ENCODE peak calls at places on chromosomes 12 and 14, in six cellular contexts. Q is iris pigment epithelial cell, F is epithelial cell of esophagus, K is astrocyte, S is dorsolateral prefrontal cortex, B is NCI-H460. E is an unnamed sample.

GRCh38 chr14:93200553-93200952 is 6.3 kb downstream of the GON7 start:
- DNase-seq in K (no peak), Q (no peak), S (no peak), F (peak; percentile 9), B (no peak), E (no peak)

GRCh38 chr12:6532927-6533652 is 1.2 kb upstream of the GAPDH start:
- DNase-seq in S (peak; percentile 66), B (peak; percentile 60), F (peak; percentile 80), K (peak; percentile 51), Q (peak; percentile 62), E (peak; percentile 53)

GRCh38 chr14:31457665-31458659 is 656 bp upstream of the DTD2 start:
- DNase-seq in K (no peak), F (peak; percentile 13), Q (peak; percentile 54), S (no peak), B (no peak), E (no peak)

GRCh38 chr12:28457785-28458184 is 267.5 kb downstream of the CCDC91 start:
- DNase-seq in K (peak; percentile 84), S (no peak), B (no peak), F (no peak), Q (no peak), E (no peak)

GRCh38 chr12:76158518-76159321 is 74.2 kb upstream of the NAP1L1 start:
- DNase-seq in B (peak; percentile 70), Q (peak; percentile 71), K (peak; percentile 78), S (peak; percentile 50), F (peak; percentile 50), E (peak; percentile 80)

GRCh38 chr14:79542121-79542520 is 669.2 kb downstream of the DIO2 start:
- DNase-seq in F (no peak), S (no peak), B (no peak), Q (peak; percentile 17), K (peak; percentile 54), E (no peak)

GRCh38 chr12:107423531-107423930 is 262.1 kb upstream of the PWP1 start:
- DNase-seq in B (no peak), Q (no peak), K (no peak), F (no peak), S (no peak), E (no peak)

GRCh38 chr14:31059152-31059924 is 33.2 kb upstream of the STRN3 start:
- DNase-seq in B (no peak), K (peak; percentile 93), S (no peak), Q (peak; percentile 95), F (peak; percentile 91), E (no peak)

GRCh38 chr14:73728106-73729014 is 14.2 kb upstream of the PNMA1 start:
- DNase-seq in Q (peak; percentile 59), K (no peak), F (peak; percentile 66), S (peak; percentile 88), B (peak; percentile 87), E (peak; percentile 93)

GRCh38 chr14:66508846-66509621 is 1.1 kb downstream of the GPHN start:
- DNase-seq in Q (peak; percentile 35), F (peak; percentile 52), K (peak; percentile 14), S (peak; percentile 30), B (no peak), E (peak; percentile 36)

GRCh38 chr14:60226296-60226695 is 22.7 kb upstream of the PPM1A start:
- DNase-seq in Q (no peak), B (no peak), F (peak; percentile 30), K (no peak), S (no peak), E (no peak)

GRCh38 chr14:95683793-95684192 is 2.4 kb upstream of the TCL1B start:
- DNase-seq in K (no peak), F (peak; percentile 2), Q (no peak), S (no peak), B (no peak), E (peak; percentile 39)

GRCh38 chr12:28191018-28191595 is 851 bp downstream of the CCDC91 start:
- DNase-seq in S (no peak), F (peak; percentile 60), B (no peak), K (peak; percentile 61), Q (peak; percentile 47), E (peak; percentile 19)

GRCh38 chr12:120820885-120821510 is 83.2 kb downstream of the SPPL3 start:
- DNase-seq in B (no peak), F (no peak), S (no peak), Q (no peak), K (no peak), E (peak; percentile 30)

GRCh38 chr14:59355101-59355500 is 110.1 kb downstream of the GPR135 start:
- DNase-seq in S (no peak), B (no peak), K (no peak), Q (no peak), F (no peak), E (no peak)

GRCh38 chr12:110453569-110454296 is 3.6 kb upstream of the ARPC3 start:
- DNase-seq in S (no peak), F (no peak), B (no peak), K (no peak), Q (no peak), E (no peak)

GRCh38 chr12:57027011-57027804 is 10.9 kb upstream of the TAC3 start:
- DNase-seq in B (no peak), S (no peak), Q (no peak), K (no peak), F (no peak), E (no peak)

GRCh38 chr12:1435456-1435855 is 158.9 kb downstream of the FBXL14 start:
- DNase-seq in B (no peak), K (peak; percentile 52), Q (peak; percentile 77), S (no peak), F (peak; percentile 17), E (no peak)

GRCh38 chr14:23793532-23793931 is 157.4 kb downstream of the DHRS2 start:
- DNase-seq in K (no peak), Q (no peak), F (no peak), B (no peak), S (no peak), E (no peak)

GRCh38 chr12:111238075-111238734 is 130.7 kb downstream of the PHETA1 start:
- DNase-seq in Q (no peak), F (no peak), S (no peak), K (no peak), B (no peak), E (no peak)

GRCh38 chr12:101941306-101942000 is 64.1 kb downstream of the DRAM1 start:
- DNase-seq in S (no peak), Q (no peak), F (no peak), B (no peak), K (no peak), E (no peak)

GRCh38 chr14:96514694-96515093 is 12.5 kb downstream of the PAPOLA start:
- DNase-seq in S (no peak), F (no peak), Q (no peak), B (no peak), K (no peak), E (no peak)

GRCh38 chr14:40122978-40123648 is 690.9 kb upstream of the FBXO33 start:
- DNase-seq in F (peak; percentile 57), K (peak; percentile 64), S (no peak), Q (no peak), B (no peak), E (no peak)

GRCh38 chr12:79217306-79217705 is 352.7 kb downstream of the SYT1 start:
- DNase-seq in B (no peak), K (no peak), Q (no peak), F (no peak), S (no peak), E (no peak)

GRCh38 chr14:67357583-67358354 is 1.8 kb downstream of the ATP6V1D start:
- DNase-seq in K (peak; percentile 32), S (no peak), B (no peak), Q (peak; percentile 34), F (peak; percentile 57), E (no peak)

GRCh38 chr12:131794573-131794972 is 33.6 kb upstream of the MMP17 start:
- DNase-seq in K (no peak), F (no peak), B (no peak), Q (no peak), S (no peak), E (no peak)

GRCh38 chr14:24080888-24081738 is 9.8 kb downstream of the CPNE6 start:
- DNase-seq in S (peak; percentile 43), K (peak; percentile 8), B (no peak), F (peak; percentile 30), Q (peak; percentile 33), E (peak; percentile 58)

GRCh38 chr14:73235531-73236155 is 1.7 kb upstream of the PAPLN start:
- DNase-seq in K (no peak), Q (no peak), B (no peak), S (peak; percentile 22), F (no peak), E (no peak)

E was measured in stimulated activated CD4-positive, alpha-beta T cell treated with anti-CD3 and anti-CD28 coated beads, Interleukin-2, amount 100 ng/mL, for 48 hours.